ENCODE peak calls at places on chromosomes 4 and X, in five cellular contexts. O is neural crest cell, L is lung, T is mucosa of descending colon, Q is mesothelial cell of epicardium. H is an unnamed sample.

GRCh38 chr4:63620271-63620670 is 789.0 kb downstream of the TECRL start:
- DNase-seq in Q (no peak), L (no peak), T (no peak), O (no peak), H (no peak)

GRCh38 chr4:663438-664428 is 10.3 kb downstream of the ATP5ME start:
- DNase-seq in O (no peak), T (peak), Q (no peak), L (peak), H (peak)

GRCh38 chr4:94458682-94459081 is 6.9 kb downstream of the PDLIM5 start:
- DNase-seq in T (no peak), O (no peak), Q (no peak), L (no peak), H (no peak)

GRCh38 chrX:13837290-13837745 is 20.4 kb upstream of the GPM6B start:
- DNase-seq in O (peak), L (no peak), T (no peak), Q (no peak), H (no peak)

GRCh38 chr4:145805490-145805889 is 125.5 kb downstream of the C4orf51 start:
- DNase-seq in L (no peak), Q (no peak), O (no peak), T (no peak), H (no peak)

GRCh38 chr4:55008166-55009056 is 117.0 kb downstream of the KDR start:
- DNase-seq in O (no peak), Q (no peak), L (no peak), T (no peak), H (no peak)

GRCh38 chr4:108619372-108620100 is 840 bp upstream of the RPL34 start:
- DNase-seq in Q (no peak), T (peak), O (no peak), L (no peak), H (no peak)

GRCh38 chrX:154030266-154030665 is 10.6 kb upstream of the IRAK1 start:
- DNase-seq in L (no peak), T (no peak), Q (no peak), O (no peak), H (no peak)

GRCh38 chr4:42339935-42340406 is 57.3 kb upstream of the SHISA3 start:
- DNase-seq in O (no peak), L (no peak), Q (no peak), T (no peak), H (no peak)

GRCh38 chr4:152039085-152039484 is 278.3 kb upstream of the GATB start:
- DNase-seq in L (no peak), Q (no peak), T (no peak), O (no peak), H (no peak)

GRCh38 chr4:72631296-72631695 is 62.3 kb upstream of the ADAMTS3 start:
- DNase-seq in Q (no peak), O (no peak), T (no peak), L (no peak), H (no peak)

GRCh38 chr4:137890802-137891201 is 351.3 kb downstream of the SLC7A11 start:
- DNase-seq in Q (no peak), L (no peak), O (no peak), T (no peak), H (no peak)

GRCh38 chr4:151184523-151185458 is 85.4 kb downstream of the RPS3A start:
- DNase-seq in Q (no peak), L (no peak), T (no peak), O (no peak), H (no peak)

GRCh38 chrX:154486052-154486395 is 391 bp downstream of the UBL4A start:
- DNase-seq in Q (no peak), O (no peak), T (peak), L (no peak), H (peak)

GRCh38 chr4:89562715-89563114 is 255.1 kb upstream of the GPRIN3 start:
- DNase-seq in L (no peak), T (no peak), O (no peak), Q (no peak), H (no peak)

GRCh38 chr4:89561051-89561450 is 253.5 kb upstream of the GPRIN3 start:
- DNase-seq in O (no peak), T (no peak), Q (no peak), L (no peak), H (no peak)

GRCh38 chr4:89556596-89557305 is 249.2 kb upstream of the GPRIN3 start:
- DNase-seq in T (no peak), O (no peak), Q (no peak), L (no peak), H (no peak)

GRCh38 chr4:89563431-89563830 is 255.8 kb upstream of the GPRIN3 start:
- DNase-seq in O (no peak), Q (no peak), L (no peak), T (no peak), H (no peak)

DNA sequence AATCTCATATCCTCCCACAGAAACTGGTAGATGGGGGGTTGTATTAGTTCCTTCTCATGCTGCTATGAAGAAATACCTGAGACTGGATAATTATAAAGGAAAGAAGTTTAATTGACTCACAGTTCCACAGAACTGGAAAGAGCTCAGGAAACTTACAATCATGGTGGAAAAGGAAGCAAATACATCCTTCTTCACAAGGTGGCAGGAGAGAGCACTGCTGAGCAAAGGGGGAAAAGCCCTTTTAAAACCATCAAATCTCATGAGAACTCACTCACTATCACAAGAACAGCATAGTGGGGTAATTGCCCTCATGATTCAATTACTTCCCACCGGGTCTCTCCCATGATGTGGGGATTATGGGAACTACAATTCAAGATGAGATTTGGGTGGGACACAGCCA is 250.5 kb upstream of the GPRIN3 start:
- DNase-seq in T (no peak), Q (no peak), L (no peak), O (no peak), H (no peak)
- TF ChIP-seq CTCF in T (no peak), Q (no peak), L (no peak), O (peak), H (no peak)

GRCh38 chrX:41381685-41382084 is 47.7 kb downstream of the DDX3X start:
- DNase-seq in T (peak), Q (no peak), L (no peak), O (peak), H (peak)

GRCh38 chrX:41382699-41383645 is 49.0 kb downstream of the DDX3X start:
- DNase-seq in O (no peak), T (peak), L (no peak), Q (no peak), H (no peak)

GRCh38 chrX:41373989-41374606 is 40.1 kb downstream of the DDX3X start:
- DNase-seq in Q (no peak), L (no peak), O (no peak), T (no peak), H (no peak)

GRCh38 chrX:41377624-41378023 is 43.7 kb downstream of the DDX3X start:
- DNase-seq in L (no peak), O (no peak), T (no peak), Q (no peak), H (no peak)
- TF ChIP-seq CTCF in L (no peak), O (no peak), T (no peak), Q (no peak), H (no peak)

GRCh38 chrX:68492583-68492982 is 6.3 kb upstream of the YIPF6 start:
- DNase-seq in T (no peak), Q (no peak), L (peak), O (no peak), H (no peak)

GRCh38 chrX:68487254-68487653 is 11.6 kb upstream of the YIPF6 start:
- DNase-seq in Q (no peak), O (no peak), T (no peak), L (no peak), H (no peak)

GRCh38 chrX:68487924-68488323 is 10.9 kb upstream of the YIPF6 start:
- DNase-seq in O (no peak), T (no peak), L (no peak), Q (no peak), H (no peak)

GRCh38 chrX:68488657-68489056 is 10.2 kb upstream of the YIPF6 start:
- DNase-seq in T (peak), L (peak), O (no peak), Q (no peak), H (no peak)

DNA sequence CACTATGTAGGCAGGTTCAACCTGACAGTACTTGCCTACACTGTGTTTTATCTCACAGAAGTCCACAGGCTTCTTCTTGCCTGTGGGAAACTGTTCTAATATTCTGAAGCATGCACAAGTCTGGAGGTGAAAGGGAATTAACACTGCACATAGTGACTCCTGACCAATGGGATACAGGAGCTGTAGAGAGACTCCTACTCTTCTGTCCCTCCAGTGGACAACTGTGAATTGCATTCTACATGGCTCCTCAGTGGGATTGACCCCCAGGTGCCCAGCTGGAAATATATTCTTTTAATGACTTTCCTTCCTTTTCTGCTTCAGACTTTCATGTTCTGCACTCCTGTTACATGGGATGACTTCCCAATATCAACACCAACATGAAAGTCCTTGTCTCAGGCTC is 8.2 kb upstream of the YIPF6 start:
- DNase-seq in Q (no peak), T (peak), O (no peak), L (no peak), H (no peak)
- TF ChIP-seq CTCF in Q (no peak), T (no peak), O (peak), L (no peak), H (no peak)

GRCh38 chr4:7771541-7772507 is 167.8 kb downstream of the AFAP1 start:
- DNase-seq in O (no peak), T (peak), Q (no peak), L (no peak), H (no peak)
- TF ChIP-seq CTCF in O (no peak), T (no peak), Q (no peak), L (no peak), H (no peak)

GRCh38 chr4:4866833-4867744 is 7.6 kb downstream of the MSX1 start:
- DNase-seq in L (no peak), Q (peak), T (no peak), O (peak), H (no peak)
- TF ChIP-seq CTCF in L (no peak), Q (no peak), T (no peak), O (peak), H (no peak)

H was measured in gastrocnemius medialis.